ENCODE peak calls at places on chromosomes 6 and 20, in eight cellular contexts. H is HCT116, J is hepatocyte, Q is MM.1S, L is PC-3, Z is OCI-LY7, M is PC-9, C is GM23338. U is an unnamed sample.

GRCh38 chr6:46894429-46894828 is 27.3 kb downstream of the ADGRF5 start:
- DNase-seq in H (no peak), J (peak; percentile 41), Q (no peak), L (no peak), Z (no peak), M (no peak), C (no peak), U (no peak)

GRCh38 chr6:148272084-148272483 is 70.6 kb upstream of the SASH1 start:
- DNase-seq in H (no peak), J (peak; percentile 40), Q (no peak), L (peak; percentile 12), Z (no peak), M (no peak), C (no peak), U (peak; percentile 94)

GRCh38 chr6:45328523-45328922 is 393 bp downstream of the RUNX2 start:
- DNase-seq in H (no peak), J (no peak), Q (no peak), L (no peak), Z (no peak), M (no peak), C (no peak), U (no peak)

GRCh38 chr20:40073535-40074111 is 615.4 kb downstream of the MAFB start:
- DNase-seq in H (no peak), J (peak; percentile 4), Q (no peak), L (no peak), Z (no peak), M (no peak), C (peak; percentile 73), U (peak; percentile 1)

GRCh38 chr6:139373154-139373927 is 1.1 kb downstream of the CITED2 start:
- DNase-seq in H (no peak), J (peak; percentile 77), Q (peak; percentile 63), L (peak; percentile 53), Z (peak; percentile 88), M (no peak), C (peak; percentile 55), U (peak; percentile 79)

GRCh38 chr20:1001981-1002681 is at the start of gene RSPO4:
- DNase-seq in H (no peak), J (peak; percentile 36), Q (no peak), L (no peak), Z (no peak), M (no peak), C (peak; percentile 57), U (peak; percentile 40)

GRCh38 chr6:131761061-131761761 is 46.6 kb upstream of the ENPP1 start:
- DNase-seq in H (no peak), J (no peak), Q (no peak), L (peak; percentile 67), Z (no peak), M (no peak), C (no peak), U (peak; percentile 82)

GRCh38 chr6:146498309-146498708 is 45.3 kb upstream of the RAB32 start:
- DNase-seq in H (no peak), J (no peak), Q (no peak), L (no peak), Z (no peak), M (no peak), C (no peak), U (no peak)

GRCh38 chr6:83872386-83873118 is 13.1 kb downstream of the CYB5R4 start:
- DNase-seq in H (no peak), J (no peak), Q (no peak), L (no peak), Z (no peak), M (no peak), C (no peak), U (no peak)

GRCh38 chr6:90241229-90241873 is 55.3 kb downstream of the BACH2 start:
- DNase-seq in H (no peak), J (no peak), Q (no peak), L (no peak), Z (no peak), M (no peak), C (peak; percentile 50), U (no peak)

GRCh38 chr20:43976577-43976976 is 61.9 kb downstream of the TOX2 start:
- DNase-seq in H (no peak), J (no peak), Q (no peak), L (no peak), Z (no peak), M (no peak), C (no peak), U (no peak)

GRCh38 chr6:22081709-22082108 is 215.1 kb downstream of the PRL start:
- DNase-seq in H (no peak), J (no peak), Q (no peak), L (no peak), Z (no peak), M (no peak), C (no peak), U (no peak)

GRCh38 chr20:63093966-63094766 is 87.4 kb upstream of the BHLHE23 start:
- DNase-seq in H (no peak), J (no peak), Q (no peak), L (no peak), Z (no peak), M (no peak), C (no peak), U (no peak)

GRCh38 chr20:64119681-64120341 is 12.4 kb upstream of the NPBWR2 start:
- DNase-seq in H (peak; percentile 6), J (no peak), Q (no peak), L (no peak), Z (peak; percentile 16), M (peak; percentile 28), C (no peak), U (no peak)

GRCh38 chr6:57137392-57137791 is 34.7 kb upstream of the BAG2 start:
- DNase-seq in H (no peak), J (no peak), Q (no peak), L (no peak), Z (no peak), M (no peak), C (no peak), U (no peak)

GRCh38 chr6:24537771-24538385 is 43.1 kb downstream of the ALDH5A1 start:
- DNase-seq in H (no peak), J (no peak), Q (no peak), L (peak; percentile 70), Z (no peak), M (peak; percentile 52), C (no peak), U (peak; percentile 22)

GRCh38 chr6:138231399-138231886 is 13.2 kb upstream of the PBOV1 start:
- DNase-seq in H (no peak), J (peak; percentile 45), Q (no peak), L (peak; percentile 76), Z (no peak), M (peak; percentile 96), C (no peak), U (no peak)

GRCh38 chr6:90195094-90195793 is 101.4 kb downstream of the BACH2 start:
- DNase-seq in H (no peak), J (no peak), Q (no peak), L (no peak), Z (no peak), M (no peak), C (no peak), U (no peak)

GRCh38 chr6:80633412-80633811 is 526.9 kb downstream of the BCKDHB start:
- DNase-seq in H (no peak), J (no peak), Q (peak; percentile 55), L (no peak), Z (no peak), M (no peak), C (no peak), U (no peak)
- H3K9me2 ChIP-seq in H (no peaks in the 10 kb centered on the region), J (no peaks in the 10 kb centered on the region), Q (no peaks in the 10 kb centered on the region), L (no peaks in the 10 kb centered on the region), Z (no peaks in the 10 kb centered on the region), M (no peaks in the 10 kb centered on the region), C (no peaks in the 10 kb centered on the region), U (no peaks in the 10 kb centered on the region)

GRCh38 chr6:39903656-39904055 is 30.6 kb downstream of the MOCS1 start:
- DNase-seq in H (no peak), J (no peak), Q (no peak), L (no peak), Z (no peak), M (no peak), C (no peak), U (no peak)

GRCh38 chr6:39902786-39903465 is 31.3 kb downstream of the MOCS1 start:
- DNase-seq in H (no peak), J (no peak), Q (no peak), L (no peak), Z (no peak), M (no peak), C (no peak), U (no peak)

GRCh38 chr6:39906318-39906761 is 27.9 kb downstream of the MOCS1 start:
- DNase-seq in H (no peak), J (no peak), Q (no peak), L (no peak), Z (no peak), M (no peak), C (no peak), U (no peak)

GRCh38 chr6:39905640-39905975 is 28.7 kb downstream of the MOCS1 start:
- DNase-seq in H (no peak), J (no peak), Q (no peak), L (no peak), Z (no peak), M (no peak), C (no peak), U (no peak)

GRCh38 chr6:39904946-39905639 is 29.2 kb downstream of the MOCS1 start:
- DNase-seq in H (no peak), J (no peak), Q (no peak), L (no peak), Z (no peak), M (no peak), C (no peak), U (no peak)
- H3K4me2 ChIP-seq in H (no peak overlapping the region), J (no peak overlapping the region), Q (no peak overlapping the region), L (no peak overlapping the region), Z (no peak overlapping the region), M (no peak overlapping the region), C (no peak overlapping the region), U (no peak overlapping the region)

DNA sequence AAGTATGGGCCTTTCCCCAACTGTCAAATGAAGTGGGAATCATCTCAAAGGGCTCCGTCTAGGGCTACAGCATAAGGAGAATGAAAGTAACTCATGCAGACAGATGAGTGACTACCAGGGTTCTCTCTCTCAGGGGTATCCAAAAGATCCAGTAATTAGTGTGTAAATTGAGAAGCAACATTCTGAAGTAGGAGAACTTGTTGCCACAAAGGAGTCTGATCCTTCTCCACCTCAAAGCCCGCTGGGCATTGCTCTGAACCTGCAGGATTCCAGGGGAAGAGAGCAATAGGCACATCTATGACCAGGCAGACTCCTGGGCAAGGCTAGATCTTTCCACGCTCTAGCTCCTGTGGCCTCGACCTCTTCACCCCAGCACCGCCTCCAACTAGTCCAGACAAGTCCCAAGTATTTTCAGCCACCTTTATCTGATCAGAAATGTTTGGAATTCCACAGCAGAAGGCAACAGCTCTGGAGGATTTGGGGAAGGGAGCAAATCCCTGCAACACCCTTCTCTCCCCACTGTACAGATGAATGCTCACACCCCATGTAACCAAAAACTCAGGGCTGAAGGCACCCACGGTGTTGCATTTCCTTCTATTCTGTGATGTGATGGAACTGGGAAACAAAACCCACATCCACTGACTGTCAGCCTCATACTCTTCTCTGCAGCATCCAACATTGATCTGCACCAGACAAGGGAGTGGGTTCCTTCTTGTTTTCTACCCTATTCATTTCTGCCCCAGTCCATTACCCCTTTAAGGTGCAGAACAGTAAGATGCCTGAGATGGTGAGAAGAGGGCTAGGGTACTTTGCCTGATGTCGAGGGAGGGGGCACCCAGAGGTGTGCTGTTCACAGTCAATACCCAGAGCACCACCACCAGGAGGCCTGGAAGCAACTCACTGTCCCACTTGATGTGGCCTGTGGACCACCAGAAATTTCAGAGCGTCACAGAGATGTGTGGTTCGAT is 41.0 kb downstream of the COX4I2 start:
- DNase-seq in H (no peak), J (peak; percentile 32), Q (no peak), L (peak; percentile 2), Z (no peak), M (peak; percentile 61), C (peak; percentile 57), U (no peak)
- H3K27ac ChIP-seq in H (peak overlapping the region; percentile 79), J (peak overlapping the region; percentile 23), Q (peak overlapping the region; percentile 49), L (no peak overlapping the region), Z (no peak overlapping the region), M (peak overlapping the region; percentile 35), C (peak overlapping the region; percentile 40), U (no peak overlapping the region)

GRCh38 chr6:129131282-129131681 is 248.3 kb downstream of the LAMA2 start:
- DNase-seq in H (no peak), J (no peak), Q (no peak), L (no peak), Z (no peak), M (no peak), C (no peak), U (no peak)
- H3K9me2 ChIP-seq in H (no peaks in the 10 kb centered on the region), J (no peaks in the 10 kb centered on the region), Q (no peaks in the 10 kb centered on the region), L (no peaks in the 10 kb centered on the region), Z (no peaks in the 10 kb centered on the region), M (no peaks in the 10 kb centered on the region), C (no peaks in the 10 kb centered on the region), U (no peaks in the 10 kb centered on the region)

U was measured in GM23248.